ENCODE peak calls at places on chromosomes 7 and 10, in seven cellular contexts. One of them, this sample, is unnamed.

GRCh38 chr7:44733708-44734481 is 14.8 kb upstream of the ZMIZ2 start:
- DNase-seq in esophagus squamous epithelium: no peak
- DNase-seq in NCI-H2081: no peak
- DNase-seq in GM13976: no peak
- DNase-seq in retina: no peak
- DNase-seq in stimulated activated CD4-positive, alpha-beta T cell treated with anti-CD3 and anti-CD28 coated beads, Interleukin-1b, Interleukin-23, amount 100 ng/mL, for 24 hours: no peak
- DNase-seq in naive thymus-derived CD8-positive, alpha-beta T cell: no peak
- DNase-seq in this sample: peak; percentile 64

GRCh38 chr7:66740302-66740979 is at the start of gene RABGEF1:
- DNase-seq in naive thymus-derived CD8-positive, alpha-beta T cell: peak; percentile 97
- DNase-seq in esophagus squamous epithelium: peak; percentile 86
- DNase-seq in stimulated activated CD4-positive, alpha-beta T cell treated with anti-CD3 and anti-CD28 coated beads, Interleukin-1b, Interleukin-23, amount 100 ng/mL, for 24 hours: peak; percentile 98
- DNase-seq in NCI-H2081: peak; percentile 97
- DNase-seq in GM13976: peak; percentile 97
- DNase-seq in retina: peak; percentile 97
- DNase-seq in this sample: peak; percentile 94

GRCh38 chr10:124106241-124106905 is 13.0 kb upstream of the CHST15 start:
- DNase-seq in esophagus squamous epithelium: no peak
- DNase-seq in NCI-H2081: no peak
- DNase-seq in stimulated activated CD4-positive, alpha-beta T cell treated with anti-CD3 and anti-CD28 coated beads, Interleukin-1b, Interleukin-23, amount 100 ng/mL, for 24 hours: no peak
- DNase-seq in GM13976: peak; percentile 75
- DNase-seq in retina: no peak
- DNase-seq in naive thymus-derived CD8-positive, alpha-beta T cell: no peak
- DNase-seq in this sample: peak; percentile 65

GRCh38 chr10:100338434-100339036 is 8.5 kb upstream of the SCD start:
- DNase-seq in retina: peak; percentile 83
- DNase-seq in esophagus squamous epithelium: no peak
- DNase-seq in NCI-H2081: peak; percentile 55
- DNase-seq in naive thymus-derived CD8-positive, alpha-beta T cell: peak; percentile 78
- DNase-seq in stimulated activated CD4-positive, alpha-beta T cell treated with anti-CD3 and anti-CD28 coated beads, Interleukin-1b, Interleukin-23, amount 100 ng/mL, for 24 hours: peak; percentile 66
- DNase-seq in GM13976: peak; percentile 80
- DNase-seq in this sample: peak; percentile 70

GRCh38 chr10:24469993-24470392 is 253.7 kb downstream of the ARHGAP21 start:
- DNase-seq in naive thymus-derived CD8-positive, alpha-beta T cell: no peak
- DNase-seq in GM13976: no peak
- DNase-seq in retina: no peak
- DNase-seq in esophagus squamous epithelium: no peak
- DNase-seq in NCI-H2081: no peak
- DNase-seq in stimulated activated CD4-positive, alpha-beta T cell treated with anti-CD3 and anti-CD28 coated beads, Interleukin-1b, Interleukin-23, amount 100 ng/mL, for 24 hours: no peak
- DNase-seq in this sample: no peak

GRCh38 chr10:58513189-58514101 is 773 bp downstream of the BICC1 start:
- DNase-seq in naive thymus-derived CD8-positive, alpha-beta T cell: no peak
- DNase-seq in esophagus squamous epithelium: no peak
- DNase-seq in stimulated activated CD4-positive, alpha-beta T cell treated with anti-CD3 and anti-CD28 coated beads, Interleukin-1b, Interleukin-23, amount 100 ng/mL, for 24 hours: no peak
- DNase-seq in retina: peak; percentile 89
- DNase-seq in GM13976: peak; percentile 32
- DNase-seq in NCI-H2081: peak; percentile 33
- DNase-seq in this sample: peak; percentile 58

GRCh38 chr7:52273685-52274610 is 761.5 kb upstream of the POM121L12 start:
- DNase-seq in NCI-H2081: no peak
- DNase-seq in retina: peak; percentile 20
- DNase-seq in stimulated activated CD4-positive, alpha-beta T cell treated with anti-CD3 and anti-CD28 coated beads, Interleukin-1b, Interleukin-23, amount 100 ng/mL, for 24 hours: no peak
- DNase-seq in esophagus squamous epithelium: no peak
- DNase-seq in GM13976: no peak
- DNase-seq in naive thymus-derived CD8-positive, alpha-beta T cell: no peak
- DNase-seq in this sample: no peak

GRCh38 chr7:102128303-102128702 is 158.4 kb upstream of the SH2B2 start:
- DNase-seq in retina: no peak
- DNase-seq in GM13976: no peak
- DNase-seq in esophagus squamous epithelium: no peak
- DNase-seq in stimulated activated CD4-positive, alpha-beta T cell treated with anti-CD3 and anti-CD28 coated beads, Interleukin-1b, Interleukin-23, amount 100 ng/mL, for 24 hours: no peak
- DNase-seq in naive thymus-derived CD8-positive, alpha-beta T cell: no peak
- DNase-seq in NCI-H2081: no peak
- DNase-seq in this sample: no peak

GRCh38 chr10:77177589-77177988 is 460.0 kb downstream of the KCNMA1 start:
- DNase-seq in naive thymus-derived CD8-positive, alpha-beta T cell: no peak
- DNase-seq in esophagus squamous epithelium: no peak
- DNase-seq in stimulated activated CD4-positive, alpha-beta T cell treated with anti-CD3 and anti-CD28 coated beads, Interleukin-1b, Interleukin-23, amount 100 ng/mL, for 24 hours: no peak
- DNase-seq in retina: no peak
- DNase-seq in GM13976: no peak
- DNase-seq in NCI-H2081: peak; percentile 47
- DNase-seq in this sample: no peak

GRCh38 chr10:110275140-110275729 is 29.5 kb downstream of the SMNDC1 start:
- DNase-seq in retina: peak; percentile 38
- DNase-seq in esophagus squamous epithelium: no peak
- DNase-seq in naive thymus-derived CD8-positive, alpha-beta T cell: no peak
- DNase-seq in GM13976: no peak
- DNase-seq in NCI-H2081: no peak
- DNase-seq in stimulated activated CD4-positive, alpha-beta T cell treated with anti-CD3 and anti-CD28 coated beads, Interleukin-1b, Interleukin-23, amount 100 ng/mL, for 24 hours: no peak
- DNase-seq in this sample: no peak

GRCh38 chr7:55568613-55569268 is 3.6 kb downstream of the VOPP1 start:
- DNase-seq in NCI-H2081: peak; percentile 30
- DNase-seq in retina: no peak
- DNase-seq in stimulated activated CD4-positive, alpha-beta T cell treated with anti-CD3 and anti-CD28 coated beads, Interleukin-1b, Interleukin-23, amount 100 ng/mL, for 24 hours: no peak
- DNase-seq in esophagus squamous epithelium: no peak
- DNase-seq in GM13976: no peak
- DNase-seq in naive thymus-derived CD8-positive, alpha-beta T cell: no peak
- DNase-seq in this sample: no peak

GRCh38 chr10:28684986-28685580 is 7.8 kb downstream of the BAMBI start:
- DNase-seq in GM13976: no peak
- DNase-seq in stimulated activated CD4-positive, alpha-beta T cell treated with anti-CD3 and anti-CD28 coated beads, Interleukin-1b, Interleukin-23, amount 100 ng/mL, for 24 hours: no peak
- DNase-seq in NCI-H2081: no peak
- DNase-seq in retina: no peak
- DNase-seq in naive thymus-derived CD8-positive, alpha-beta T cell: no peak
- DNase-seq in esophagus squamous epithelium: no peak
- DNase-seq in this sample: no peak

GRCh38 chr10:6062101-6062771 is at the start of gene IL2RA:
- DNase-seq in naive thymus-derived CD8-positive, alpha-beta T cell: peak; percentile 75
- DNase-seq in esophagus squamous epithelium: no peak
- DNase-seq in GM13976: no peak
- DNase-seq in stimulated activated CD4-positive, alpha-beta T cell treated with anti-CD3 and anti-CD28 coated beads, Interleukin-1b, Interleukin-23, amount 100 ng/mL, for 24 hours: peak; percentile 72
- DNase-seq in NCI-H2081: no peak
- DNase-seq in retina: no peak
- DNase-seq in this sample: no peak

GRCh38 chr10:50216894-50217293 is 34.4 kb downstream of the ASAH2 start:
- DNase-seq in NCI-H2081: peak; percentile 37
- DNase-seq in esophagus squamous epithelium: no peak
- DNase-seq in retina: no peak
- DNase-seq in stimulated activated CD4-positive, alpha-beta T cell treated with anti-CD3 and anti-CD28 coated beads, Interleukin-1b, Interleukin-23, amount 100 ng/mL, for 24 hours: no peak
- DNase-seq in GM13976: no peak
- DNase-seq in naive thymus-derived CD8-positive, alpha-beta T cell: no peak
- DNase-seq in this sample: no peak

GRCh38 chr7:101255841-101256240 is 11.0 kb upstream of the FIS1 start:
- DNase-seq in naive thymus-derived CD8-positive, alpha-beta T cell: no peak
- DNase-seq in stimulated activated CD4-positive, alpha-beta T cell treated with anti-CD3 and anti-CD28 coated beads, Interleukin-1b, Interleukin-23, amount 100 ng/mL, for 24 hours: no peak
- DNase-seq in GM13976: no peak
- DNase-seq in NCI-H2081: no peak
- DNase-seq in esophagus squamous epithelium: no peak
- DNase-seq in retina: no peak
- DNase-seq in this sample: no peak

This sample was measured in SJSA1.